ENCODE peak calls at places on chromosomes 1 and 21, in seven cellular contexts. One of them, this sample, is unnamed.

GRCh38 chr1:172823534-172823933 is 164.6 kb downstream of the FASLG start:
- DNase-seq in AG04450: no peak
- DNase-seq in RWPE1: no peak
- DNase-seq in AG10803: peak
- DNase-seq in right atrium auricular region: no peak
- DNase-seq in progenitor cell of endocrine pancreas: no peak
- DNase-seq in dorsolateral prefrontal cortex: no peak
- DNase-seq in this sample: no peak

GRCh38 chr1:24018611-24019580 is 38.8 kb upstream of the SRSF10 start:
- DNase-seq in right atrium auricular region: peak
- DNase-seq in AG04450: peak
- DNase-seq in RWPE1: peak
- DNase-seq in dorsolateral prefrontal cortex: peak
- DNase-seq in AG10803: peak
- DNase-seq in progenitor cell of endocrine pancreas: peak
- DNase-seq in this sample: no peak

GRCh38 chr1:87588445-87588844 is 259.8 kb downstream of the LMO4 start:
- DNase-seq in dorsolateral prefrontal cortex: no peak
- DNase-seq in RWPE1: no peak
- DNase-seq in AG10803: no peak
- DNase-seq in AG04450: peak
- DNase-seq in right atrium auricular region: no peak
- DNase-seq in progenitor cell of endocrine pancreas: no peak
- DNase-seq in this sample: no peak

GRCh38 chr1:204848579-204848978 is 22.1 kb upstream of the NFASC start:
- DNase-seq in AG04450: no peak
- DNase-seq in AG10803: no peak
- DNase-seq in progenitor cell of endocrine pancreas: no peak
- DNase-seq in dorsolateral prefrontal cortex: no peak
- DNase-seq in right atrium auricular region: no peak
- DNase-seq in RWPE1: no peak
- DNase-seq in this sample: no peak

GRCh38 chr1:43521078-43521477 is 9.6 kb upstream of the PTPRF start:
- DNase-seq in AG10803: no peak
- DNase-seq in right atrium auricular region: no peak
- DNase-seq in progenitor cell of endocrine pancreas: no peak
- DNase-seq in dorsolateral prefrontal cortex: no peak
- DNase-seq in RWPE1: no peak
- DNase-seq in AG04450: no peak
- DNase-seq in this sample: no peak

GRCh38 chr1:145884675-145885074 is 991 bp downstream of the ANKRD35 start:
- DNase-seq in RWPE1: no peak
- DNase-seq in progenitor cell of endocrine pancreas: no peak
- DNase-seq in AG10803: peak
- DNase-seq in AG04450: no peak
- DNase-seq in right atrium auricular region: no peak
- DNase-seq in dorsolateral prefrontal cortex: no peak
- DNase-seq in this sample: no peak

GRCh38 chr1:158077366-158078256 is 84.2 kb downstream of the KIRREL1 start:
- DNase-seq in right atrium auricular region: no peak
- DNase-seq in progenitor cell of endocrine pancreas: no peak
- DNase-seq in AG04450: no peak
- DNase-seq in AG10803: no peak
- DNase-seq in RWPE1: no peak
- DNase-seq in dorsolateral prefrontal cortex: no peak
- DNase-seq in this sample: no peak

GRCh38 chr1:169885207-169885606 is 8.5 kb downstream of the SCYL3 start:
- DNase-seq in right atrium auricular region: no peak
- DNase-seq in progenitor cell of endocrine pancreas: no peak
- DNase-seq in dorsolateral prefrontal cortex: no peak
- DNase-seq in RWPE1: no peak
- DNase-seq in AG10803: no peak
- DNase-seq in AG04450: no peak
- DNase-seq in this sample: no peak

GRCh38 chr21:28615276-28615675 is 377.4 kb downstream of the LTN1 start:
- DNase-seq in RWPE1: no peak
- DNase-seq in right atrium auricular region: no peak
- DNase-seq in AG10803: peak
- DNase-seq in progenitor cell of endocrine pancreas: no peak
- DNase-seq in AG04450: no peak
- DNase-seq in dorsolateral prefrontal cortex: no peak
- DNase-seq in this sample: no peak

GRCh38 chr1:119327066-119327435 is 41.5 kb upstream of the HAO2 start:
- DNase-seq in AG04450: no peak
- DNase-seq in AG10803: no peak
- DNase-seq in progenitor cell of endocrine pancreas: no peak
- DNase-seq in right atrium auricular region: no peak
- DNase-seq in RWPE1: no peak
- DNase-seq in dorsolateral prefrontal cortex: no peak
- DNase-seq in this sample: peak

GRCh38 chr1:51310871-51311613 is 19.3 kb downstream of the TTC39A start:
- DNase-seq in AG04450: no peak
- DNase-seq in right atrium auricular region: no peak
- DNase-seq in progenitor cell of endocrine pancreas: no peak
- DNase-seq in RWPE1: no peak
- DNase-seq in dorsolateral prefrontal cortex: no peak
- DNase-seq in AG10803: no peak
- DNase-seq in this sample: no peak

GRCh38 chr1:245045087-245045881 is 109.5 kb upstream of the KIF26B start:
- DNase-seq in dorsolateral prefrontal cortex: no peak
- DNase-seq in AG10803: peak
- DNase-seq in right atrium auricular region: peak
- DNase-seq in AG04450: no peak
- DNase-seq in RWPE1: no peak
- DNase-seq in progenitor cell of endocrine pancreas: no peak
- DNase-seq in this sample: no peak

GRCh38 chr1:40774266-40774998 is 9.2 kb upstream of the KCNQ4 start:
- DNase-seq in dorsolateral prefrontal cortex: no peak
- DNase-seq in AG04450: no peak
- DNase-seq in RWPE1: peak
- DNase-seq in right atrium auricular region: no peak
- DNase-seq in progenitor cell of endocrine pancreas: peak
- DNase-seq in AG10803: no peak
- DNase-seq in this sample: no peak

GRCh38 chr1:64515427-64515826 is 45.5 kb downstream of the CACHD1 start:
- DNase-seq in AG10803: peak
- DNase-seq in progenitor cell of endocrine pancreas: no peak
- DNase-seq in right atrium auricular region: peak
- DNase-seq in AG04450: peak
- DNase-seq in dorsolateral prefrontal cortex: no peak
- DNase-seq in RWPE1: no peak
- DNase-seq in this sample: no peak

GRCh38 chr1:220552672-220553258 is 24.8 kb downstream of the MARK1 start:
- DNase-seq in dorsolateral prefrontal cortex: no peak
- DNase-seq in AG10803: no peak
- DNase-seq in RWPE1: peak
- DNase-seq in AG04450: no peak
- DNase-seq in right atrium auricular region: no peak
- DNase-seq in progenitor cell of endocrine pancreas: no peak
- DNase-seq in this sample: no peak

GRCh38 chr1:175172503-175172902 is 20.1 kb downstream of the KIAA0040 start:
- DNase-seq in AG10803: no peak
- DNase-seq in progenitor cell of endocrine pancreas: no peak
- DNase-seq in dorsolateral prefrontal cortex: no peak
- DNase-seq in AG04450: no peak
- DNase-seq in right atrium auricular region: no peak
- DNase-seq in RWPE1: no peak
- DNase-seq in this sample: no peak

GRCh38 chr21:44353200-44353970 is at the start of gene TRPM2:
- DNase-seq in AG04450: no peak
- DNase-seq in progenitor cell of endocrine pancreas: no peak
- DNase-seq in RWPE1: no peak
- DNase-seq in AG10803: peak
- DNase-seq in right atrium auricular region: no peak
- DNase-seq in dorsolateral prefrontal cortex: no peak
- DNase-seq in this sample: peak

GRCh38 chr1:226063362-226064167 is 1.0 kb downstream of the H3-3A start:
- DNase-seq in dorsolateral prefrontal cortex: no peak
- DNase-seq in AG04450: no peak
- DNase-seq in progenitor cell of endocrine pancreas: peak
- DNase-seq in RWPE1: peak
- DNase-seq in AG10803: peak
- DNase-seq in right atrium auricular region: peak
- DNase-seq in this sample: peak

GRCh38 chr1:50354813-50355212 is 68.4 kb downstream of the DMRTA2 start:
- DNase-seq in right atrium auricular region: no peak
- DNase-seq in dorsolateral prefrontal cortex: no peak
- DNase-seq in AG10803: no peak
- DNase-seq in progenitor cell of endocrine pancreas: no peak
- DNase-seq in AG04450: no peak
- DNase-seq in RWPE1: no peak
- DNase-seq in this sample: no peak

GRCh38 chr21:35050348-35051286 is 1.5 kb upstream of the RUNX1 start:
- DNase-seq in dorsolateral prefrontal cortex: no peak
- DNase-seq in right atrium auricular region: no peak
- DNase-seq in RWPE1: no peak
- DNase-seq in progenitor cell of endocrine pancreas: no peak
- DNase-seq in AG10803: peak
- DNase-seq in AG04450: no peak
- DNase-seq in this sample: peak

GRCh38 chr1:8239039-8239305 is 78.9 kb upstream of the SLC45A1 start:
- DNase-seq in RWPE1: no peak
- DNase-seq in AG10803: peak
- DNase-seq in AG04450: no peak
- DNase-seq in dorsolateral prefrontal cortex: no peak
- DNase-seq in progenitor cell of endocrine pancreas: no peak
- DNase-seq in right atrium auricular region: no peak
- DNase-seq in this sample: no peak

GRCh38 chr1:204455063-204455830 is 39.4 kb downstream of the PIK3C2B start:
- DNase-seq in RWPE1: no peak
- DNase-seq in right atrium auricular region: no peak
- DNase-seq in dorsolateral prefrontal cortex: no peak
- DNase-seq in AG04450: no peak
- DNase-seq in progenitor cell of endocrine pancreas: no peak
- DNase-seq in AG10803: no peak
- DNase-seq in this sample: no peak

GRCh38 chr1:58932820-58933598 is 149.2 kb upstream of the JUN start:
- DNase-seq in dorsolateral prefrontal cortex: no peak
- DNase-seq in AG10803: peak
- DNase-seq in progenitor cell of endocrine pancreas: no peak
- DNase-seq in AG04450: no peak
- DNase-seq in RWPE1: peak
- DNase-seq in right atrium auricular region: peak
- DNase-seq in this sample: no peak

GRCh38 chr1:239387304-239388231 is 1.2 kb downstream of the CHRM3 start:
- DNase-seq in dorsolateral prefrontal cortex: no peak
- DNase-seq in AG10803: no peak
- DNase-seq in right atrium auricular region: no peak
- DNase-seq in progenitor cell of endocrine pancreas: peak
- DNase-seq in AG04450: no peak
- DNase-seq in RWPE1: no peak
- DNase-seq in this sample: no peak

GRCh38 chr1:150549496-150550221 is 451 bp downstream of the ADAMTSL4 start:
- DNase-seq in right atrium auricular region: no peak
- DNase-seq in progenitor cell of endocrine pancreas: no peak
- DNase-seq in dorsolateral prefrontal cortex: no peak
- DNase-seq in AG04450: no peak
- DNase-seq in AG10803: no peak
- DNase-seq in RWPE1: peak
- DNase-seq in this sample: no peak

GRCh38 chr1:212317916-212318315 is 32.7 kb downstream of the PPP2R5A start:
- DNase-seq in AG04450: no peak
- DNase-seq in dorsolateral prefrontal cortex: no peak
- DNase-seq in right atrium auricular region: no peak
- DNase-seq in RWPE1: no peak
- DNase-seq in progenitor cell of endocrine pancreas: no peak
- DNase-seq in AG10803: no peak
- DNase-seq in this sample: no peak

GRCh38 chr1:212313616-212314015 is 28.4 kb downstream of the PPP2R5A start:
- DNase-seq in progenitor cell of endocrine pancreas: no peak
- DNase-seq in dorsolateral prefrontal cortex: no peak
- DNase-seq in AG10803: peak
- DNase-seq in RWPE1: no peak
- DNase-seq in right atrium auricular region: no peak
- DNase-seq in AG04450: no peak
- DNase-seq in this sample: no peak

GRCh38 chr1:212311836-212312497 is 26.8 kb downstream of the PPP2R5A start:
- DNase-seq in AG10803: peak
- DNase-seq in AG04450: no peak
- DNase-seq in dorsolateral prefrontal cortex: no peak
- DNase-seq in progenitor cell of endocrine pancreas: no peak
- DNase-seq in right atrium auricular region: no peak
- DNase-seq in RWPE1: no peak
- DNase-seq in this sample: no peak

GRCh38 chr1:212315184-212315583 is 30.0 kb downstream of the PPP2R5A start:
- DNase-seq in AG10803: no peak
- DNase-seq in right atrium auricular region: no peak
- DNase-seq in dorsolateral prefrontal cortex: no peak
- DNase-seq in progenitor cell of endocrine pancreas: no peak
- DNase-seq in AG04450: no peak
- DNase-seq in RWPE1: no peak
- DNase-seq in this sample: no peak

DNA sequence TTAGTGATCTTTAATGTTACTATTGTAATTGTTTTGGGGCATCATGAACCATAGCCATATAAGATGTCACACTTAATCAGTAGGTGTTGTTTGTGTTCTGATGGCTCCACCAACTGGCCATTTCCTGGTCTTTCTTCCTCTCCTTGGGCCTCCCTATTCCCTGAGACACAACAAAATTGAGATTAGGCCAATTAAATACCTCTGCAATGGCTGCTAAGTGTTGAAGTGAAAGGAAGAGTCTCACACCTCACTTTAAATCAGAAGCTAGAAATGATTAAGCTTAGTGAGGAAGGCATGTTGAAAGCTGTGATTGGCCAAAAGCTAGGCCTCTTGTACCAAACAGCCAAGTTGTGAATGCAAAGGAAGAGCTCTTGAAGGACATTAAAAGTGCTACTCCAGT is 30.7 kb downstream of the PPP2R5A start:
- DNase-seq in right atrium auricular region: no peak
- DNase-seq in AG04450: no peak
- DNase-seq in AG10803: peak
- DNase-seq in progenitor cell of endocrine pancreas: no peak
- DNase-seq in RWPE1: no peak
- DNase-seq in dorsolateral prefrontal cortex: no peak
- DNase-seq in this sample: no peak
- TF ChIP-seq CTCF in right atrium auricular region: no peak
- TF ChIP-seq CTCF in AG04450: peak
- TF ChIP-seq CTCF in AG10803: peak
- TF ChIP-seq CTCF in progenitor cell of endocrine pancreas: peak
- TF ChIP-seq CTCF in RWPE1: peak
- TF ChIP-seq CTCF in dorsolateral prefrontal cortex: peak
- TF ChIP-seq CTCF in this sample: peak

GRCh38 chr1:163163861-163164582 is 38.7 kb downstream of the RGS5 start:
- DNase-seq in RWPE1: no peak
- DNase-seq in dorsolateral prefrontal cortex: no peak
- DNase-seq in right atrium auricular region: no peak
- DNase-seq in AG04450: peak
- DNase-seq in AG10803: peak
- DNase-seq in progenitor cell of endocrine pancreas: no peak
- DNase-seq in this sample: no peak
- TF ChIP-seq CTCF in RWPE1: no peak
- TF ChIP-seq CTCF in dorsolateral prefrontal cortex: no peak
- TF ChIP-seq CTCF in right atrium auricular region: no peak
- TF ChIP-seq CTCF in AG04450: no peak
- TF ChIP-seq CTCF in AG10803: no peak
- TF ChIP-seq CTCF in progenitor cell of endocrine pancreas: no peak
- TF ChIP-seq CTCF in this sample: no peak

GRCh38 chr1:54047384-54048315 is 5.4 kb downstream of the TMEM59 start:
- DNase-seq in AG10803: no peak
- DNase-seq in progenitor cell of endocrine pancreas: no peak
- DNase-seq in dorsolateral prefrontal cortex: no peak
- DNase-seq in AG04450: no peak
- DNase-seq in right atrium auricular region: no peak
- DNase-seq in RWPE1: no peak
- DNase-seq in this sample: no peak
- TF ChIP-seq CTCF in AG10803: no peak
- TF ChIP-seq CTCF in progenitor cell of endocrine pancreas: no peak
- TF ChIP-seq CTCF in dorsolateral prefrontal cortex: no peak
- TF ChIP-seq CTCF in AG04450: no peak
- TF ChIP-seq CTCF in right atrium auricular region: no peak
- TF ChIP-seq CTCF in RWPE1: no peak
- TF ChIP-seq CTCF in this sample: no peak

GRCh38 chr21:20443558-20444155 is 554.6 kb upstream of the NCAM2 start:
- DNase-seq in progenitor cell of endocrine pancreas: no peak
- DNase-seq in AG04450: no peak
- DNase-seq in AG10803: no peak
- DNase-seq in right atrium auricular region: no peak
- DNase-seq in RWPE1: no peak
- DNase-seq in dorsolateral prefrontal cortex: no peak
- DNase-seq in this sample: no peak
- TF ChIP-seq CTCF in progenitor cell of endocrine pancreas: peak
- TF ChIP-seq CTCF in AG04450: no peak
- TF ChIP-seq CTCF in AG10803: no peak
- TF ChIP-seq CTCF in right atrium auricular region: peak
- TF ChIP-seq CTCF in RWPE1: peak
- TF ChIP-seq CTCF in dorsolateral prefrontal cortex: peak
- TF ChIP-seq CTCF in this sample: peak

This sample was measured in GM06990.